ENCODE peak calls at places on chromosomes 13 and 19, in five cellular contexts. One of them, this sample, is unnamed.

GRCh38 chr19:47719047-47719885 is 6.0 kb downstream of the EHD2 start:
- DNase-seq in OCI-LY7: no peak
- DNase-seq in colonic mucosa: peak
- DNase-seq in AG04449: peak
- DNase-seq in thoracic aorta: peak
- DNase-seq in this sample: no peak

GRCh38 chr19:33375760-33376159 is 2.3 kb downstream of the CEBPG start:
- DNase-seq in AG04449: no peak
- DNase-seq in thoracic aorta: no peak
- DNase-seq in OCI-LY7: no peak
- DNase-seq in colonic mucosa: no peak
- DNase-seq in this sample: no peak

GRCh38 chr19:18419699-18420460 is 682 bp downstream of the SSBP4 start:
- DNase-seq in OCI-LY7: peak
- DNase-seq in thoracic aorta: no peak
- DNase-seq in colonic mucosa: peak
- DNase-seq in AG04449: no peak
- DNase-seq in this sample: peak

GRCh38 chr13:32019612-32020233 is 11.9 kb upstream of the FRY start:
- DNase-seq in colonic mucosa: peak
- DNase-seq in OCI-LY7: peak
- DNase-seq in AG04449: no peak
- DNase-seq in thoracic aorta: no peak
- DNase-seq in this sample: peak

GRCh38 chr19:4774136-4774535 is 17.4 kb upstream of the FEM1A start:
- DNase-seq in AG04449: no peak
- DNase-seq in OCI-LY7: peak
- DNase-seq in thoracic aorta: no peak
- DNase-seq in colonic mucosa: no peak
- DNase-seq in this sample: no peak

GRCh38 chr19:18259848-18260247 is 14.4 kb downstream of the IQCN start:
- DNase-seq in thoracic aorta: no peak
- DNase-seq in colonic mucosa: no peak
- DNase-seq in OCI-LY7: no peak
- DNase-seq in AG04449: no peak
- DNase-seq in this sample: no peak

GRCh38 chr19:36201684-36202083 is 12.8 kb downstream of the ZNF565 start:
- DNase-seq in OCI-LY7: no peak
- DNase-seq in AG04449: no peak
- DNase-seq in colonic mucosa: no peak
- DNase-seq in thoracic aorta: no peak
- DNase-seq in this sample: no peak

GRCh38 chr19:13644648-13645047 is 119.7 kb upstream of the MRI1 start:
- DNase-seq in AG04449: no peak
- DNase-seq in thoracic aorta: no peak
- DNase-seq in OCI-LY7: peak
- DNase-seq in colonic mucosa: no peak
- DNase-seq in this sample: peak

GRCh38 chr13:31201341-31202024 is 1.7 kb downstream of the B3GLCT start:
- DNase-seq in OCI-LY7: no peak
- DNase-seq in colonic mucosa: no peak
- DNase-seq in AG04449: no peak
- DNase-seq in thoracic aorta: no peak
- DNase-seq in this sample: no peak

GRCh38 chr13:44273991-44274810 is 99.4 kb upstream of the SERP2 start:
- DNase-seq in thoracic aorta: no peak
- DNase-seq in colonic mucosa: no peak
- DNase-seq in AG04449: no peak
- DNase-seq in OCI-LY7: peak
- DNase-seq in this sample: peak

GRCh38 chr19:33134571-33135041 is 2.7 kb downstream of the WDR88 start:
- DNase-seq in OCI-LY7: no peak
- DNase-seq in AG04449: no peak
- DNase-seq in colonic mucosa: no peak
- DNase-seq in thoracic aorta: no peak
- DNase-seq in this sample: no peak

GRCh38 chr13:45658586-45659235 is 43.2 kb upstream of the ERICH6B start:
- DNase-seq in OCI-LY7: no peak
- DNase-seq in thoracic aorta: no peak
- DNase-seq in AG04449: peak
- DNase-seq in colonic mucosa: no peak
- DNase-seq in this sample: no peak

GRCh38 chr13:113845723-113846638 is 17.9 kb downstream of the GAS6 start:
- DNase-seq in AG04449: no peak
- DNase-seq in thoracic aorta: no peak
- DNase-seq in colonic mucosa: no peak
- DNase-seq in OCI-LY7: no peak
- DNase-seq in this sample: no peak

GRCh38 chr13:51589793-51590192 is 5.5 kb downstream of the WDFY2 start:
- DNase-seq in AG04449: no peak
- DNase-seq in OCI-LY7: no peak
- DNase-seq in thoracic aorta: no peak
- DNase-seq in colonic mucosa: no peak
- DNase-seq in this sample: no peak

GRCh38 chr19:5997371-5997770 is 19.4 kb upstream of the RANBP3 start:
- DNase-seq in colonic mucosa: no peak
- DNase-seq in AG04449: no peak
- DNase-seq in OCI-LY7: no peak
- DNase-seq in thoracic aorta: no peak
- DNase-seq in this sample: no peak

GRCh38 chr19:412356-413355 is 3.7 kb upstream of the C2CD4C start:
- DNase-seq in OCI-LY7: no peak
- DNase-seq in AG04449: no peak
- DNase-seq in thoracic aorta: no peak
- DNase-seq in colonic mucosa: no peak
- DNase-seq in this sample: no peak

GRCh38 chr13:60572003-60572792 is 175.2 kb downstream of the TDRD3 start:
- DNase-seq in thoracic aorta: no peak
- DNase-seq in colonic mucosa: no peak
- DNase-seq in OCI-LY7: no peak
- DNase-seq in AG04449: peak
- DNase-seq in this sample: no peak

GRCh38 chr13:104008571-104009435 is 942.6 kb upstream of the SLC10A2 start:
- DNase-seq in AG04449: no peak
- DNase-seq in thoracic aorta: no peak
- DNase-seq in colonic mucosa: no peak
- DNase-seq in OCI-LY7: no peak
- DNase-seq in this sample: no peak

GRCh38 chr19:17871878-17872250 is at the start of gene SLC5A5:
- DNase-seq in colonic mucosa: no peak
- DNase-seq in thoracic aorta: no peak
- DNase-seq in OCI-LY7: no peak
- DNase-seq in AG04449: no peak
- DNase-seq in this sample: no peak

GRCh38 chr19:52734340-52734892 is 428 bp downstream of the ZNF611 start:
- DNase-seq in OCI-LY7: no peak
- DNase-seq in colonic mucosa: no peak
- DNase-seq in thoracic aorta: no peak
- DNase-seq in AG04449: no peak
- DNase-seq in this sample: no peak

GRCh38 chr13:97573011-97573410 is 139.0 kb downstream of the RAP2A start:
- DNase-seq in OCI-LY7: no peak
- DNase-seq in thoracic aorta: no peak
- DNase-seq in AG04449: no peak
- DNase-seq in colonic mucosa: no peak
- DNase-seq in this sample: no peak

GRCh38 chr13:97577026-97577425 is 143.1 kb downstream of the RAP2A start:
- DNase-seq in AG04449: no peak
- DNase-seq in colonic mucosa: no peak
- DNase-seq in thoracic aorta: no peak
- DNase-seq in OCI-LY7: no peak
- DNase-seq in this sample: no peak

GRCh38 chr13:97574926-97575325 is 141.0 kb downstream of the RAP2A start:
- DNase-seq in thoracic aorta: no peak
- DNase-seq in AG04449: no peak
- DNase-seq in OCI-LY7: peak
- DNase-seq in colonic mucosa: peak
- DNase-seq in this sample: peak
- TF ChIP-seq CTCF in thoracic aorta: no peak
- TF ChIP-seq CTCF in AG04449: peak
- TF ChIP-seq CTCF in OCI-LY7: peak
- TF ChIP-seq CTCF in colonic mucosa: peak
- TF ChIP-seq CTCF in this sample: peak

GRCh38 chr19:10325732-10326131 is 7.6 kb downstream of the RAVER1 start:
- DNase-seq in AG04449: no peak
- DNase-seq in colonic mucosa: no peak
- DNase-seq in thoracic aorta: no peak
- DNase-seq in OCI-LY7: no peak
- DNase-seq in this sample: no peak
- H3K4me3 ChIP-seq in AG04449: no peak
- H3K4me3 ChIP-seq in colonic mucosa: no peak
- H3K4me3 ChIP-seq in thoracic aorta: no peak
- H3K4me3 ChIP-seq in OCI-LY7: no peak
- H3K4me3 ChIP-seq in this sample: no peak

GRCh38 chr19:15453091-15453498 is 3.3 kb upstream of the WIZ start:
- DNase-seq in AG04449: no peak
- DNase-seq in OCI-LY7: no peak
- DNase-seq in colonic mucosa: no peak
- DNase-seq in thoracic aorta: no peak
- DNase-seq in this sample: no peak
- TF ChIP-seq CTCF in AG04449: peak
- TF ChIP-seq CTCF in OCI-LY7: no peak
- TF ChIP-seq CTCF in colonic mucosa: no peak
- TF ChIP-seq CTCF in thoracic aorta: peak
- TF ChIP-seq CTCF in this sample: no peak

DNA sequence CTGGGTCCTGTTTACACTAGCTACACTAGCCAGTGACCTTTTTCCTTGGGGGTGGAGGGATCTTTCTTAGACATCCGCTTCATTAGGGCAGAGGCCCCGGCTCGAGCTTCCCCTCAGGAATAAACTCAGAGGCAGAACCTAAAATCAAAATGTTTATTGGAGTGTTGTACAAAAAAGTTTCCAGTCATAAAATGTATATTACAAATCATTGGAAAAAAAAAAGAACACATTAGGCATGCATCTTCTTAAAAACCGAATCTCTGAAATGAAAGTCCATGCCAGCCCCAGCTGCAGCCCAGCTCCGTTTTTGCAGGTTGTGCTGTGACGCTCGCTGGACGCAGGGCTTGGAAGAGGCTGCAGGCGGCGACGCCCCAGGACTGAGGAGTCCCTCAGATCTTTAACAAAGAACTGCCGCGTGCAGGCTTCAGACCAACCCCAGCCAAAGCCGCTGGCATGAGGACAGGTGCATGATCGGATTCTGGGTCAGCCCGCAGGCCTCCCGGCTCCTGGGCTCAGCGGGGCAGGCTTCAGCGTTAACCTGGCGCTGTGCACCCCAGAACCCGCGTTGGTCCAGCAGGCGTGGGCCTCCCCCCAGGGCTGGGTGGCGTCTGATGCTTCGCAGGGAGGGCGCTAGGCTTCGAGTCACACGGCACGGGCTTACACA is 773 bp upstream of the TIMM13 start:
- DNase-seq in AG04449: no peak
- DNase-seq in colonic mucosa: peak
- DNase-seq in OCI-LY7: no peak
- DNase-seq in thoracic aorta: no peak
- DNase-seq in this sample: no peak
- H3K4me3 ChIP-seq in AG04449: peak
- H3K4me3 ChIP-seq in colonic mucosa: peak
- H3K4me3 ChIP-seq in OCI-LY7: peak
- H3K4me3 ChIP-seq in thoracic aorta: peak
- H3K4me3 ChIP-seq in this sample: peak

DNA sequence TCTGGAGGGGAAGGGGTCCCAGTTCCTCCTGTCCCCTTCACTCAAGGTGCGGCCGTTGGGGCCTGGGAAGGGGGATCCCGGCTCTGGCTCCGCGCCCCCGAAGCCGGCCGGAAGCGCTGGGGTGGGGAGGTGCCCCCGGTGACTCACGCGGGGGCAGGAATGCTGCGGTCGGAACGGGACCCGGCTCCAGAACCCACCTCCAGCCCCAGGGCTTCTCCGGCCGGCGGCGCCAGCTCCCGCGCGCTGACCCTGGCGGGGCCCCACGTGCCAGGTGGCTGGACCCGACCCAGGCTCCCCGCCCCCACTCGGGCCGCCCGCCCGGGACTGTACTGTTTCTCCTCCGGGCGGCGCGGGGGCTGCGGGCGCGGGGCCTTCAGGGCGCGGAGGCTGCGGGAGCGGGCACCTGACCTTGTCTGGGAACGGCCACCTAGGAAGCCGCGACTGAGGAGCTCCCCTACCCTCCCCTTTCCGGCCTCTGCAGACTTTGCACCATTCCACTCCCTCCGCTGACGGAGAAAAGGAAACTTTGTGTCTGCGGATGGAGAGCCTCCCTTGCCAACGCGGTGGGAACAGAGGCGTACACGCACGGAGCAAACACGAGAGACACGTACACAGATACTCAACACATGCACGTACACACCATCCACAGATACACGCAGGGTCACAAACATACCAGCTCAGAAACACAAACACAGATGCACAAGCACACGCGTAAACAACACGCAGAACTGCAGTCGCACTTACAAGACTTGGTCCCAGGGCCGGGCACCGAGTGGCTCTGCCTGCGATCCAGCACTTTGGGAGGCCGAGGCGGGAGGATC is 7.2 kb downstream of the AXL start:
- DNase-seq in OCI-LY7: no peak
- DNase-seq in thoracic aorta: peak
- DNase-seq in colonic mucosa: peak
- DNase-seq in AG04449: no peak
- DNase-seq in this sample: no peak
- TF ChIP-seq CTCF in OCI-LY7: no peak
- TF ChIP-seq CTCF in thoracic aorta: no peak
- TF ChIP-seq CTCF in colonic mucosa: no peak
- TF ChIP-seq CTCF in AG04449: no peak
- TF ChIP-seq CTCF in this sample: no peak